ENCODE peak calls at places on chromosomes 2 and 18, in four cellular contexts. F is psoas muscle, I is A549, C is PC-3. U is an unnamed sample.

GRCh38 chr18:22550366-22550765 is 132.7 kb upstream of the CTAGE1 start:
- DNase-seq in F (no peak), I (no peak), C (no peak), U (no peak)

GRCh38 chr2:56816666-56817065 is 632.9 kb downstream of the CCDC85A start:
- DNase-seq in F (no peak), I (no peak), C (no peak), U (no peak)

GRCh38 chr18:13578400-13578799 is 148.0 kb downstream of the FAM210A start:
- DNase-seq in F (no peak), I (no peak), C (no peak), U (no peak)

GRCh38 chr2:45014016-45014702 is 4.9 kb upstream of the SIX2 start:
- DNase-seq in F (peak), I (peak), C (no peak), U (peak)

GRCh38 chr2:138182276-138182675 is 218.0 kb downstream of the HNMT start:
- DNase-seq in F (no peak), I (no peak), C (no peak), U (no peak)

GRCh38 chr2:73979686-73980085 is 5.0 kb upstream of the TET3 start:
- DNase-seq in F (no peak), I (no peak), C (peak), U (no peak)

GRCh38 chr2:18178736-18179349 is 300.4 kb downstream of the KCNS3 start:
- DNase-seq in F (no peak), I (peak), C (peak), U (peak)

GRCh38 chr2:145846986-145847385 is 1327.1 kb upstream of the ZEB2 start:
- DNase-seq in F (no peak), I (no peak), C (no peak), U (no peak)

GRCh38 chr2:231110551-231110950 is 14.3 kb downstream of the HTR2B start:
- DNase-seq in F (no peak), I (no peak), C (peak), U (no peak)

GRCh38 chr2:28392297-28393114 is at the start of gene FOSL2:
- DNase-seq in F (peak), I (peak), C (peak), U (peak)

GRCh38 chr2:2183135-2183534 is 147.9 kb downstream of the MYT1L start:
- DNase-seq in F (no peak), I (no peak), C (no peak), U (no peak)

GRCh38 chr18:76493213-76494107 is 1.6 kb downstream of the ZNF516 start:
- DNase-seq in F (no peak), I (peak), C (no peak), U (no peak)

GRCh38 chr2:160582481-160583161 is 89.0 kb upstream of the RBMS1 start:
- DNase-seq in F (no peak), I (no peak), C (peak), U (no peak)

GRCh38 chr2:72263043-72263780 is 115.5 kb upstream of the CYP26B1 start:
- DNase-seq in F (no peak), I (no peak), C (peak), U (no peak)

GRCh38 chr18:25067291-25068050 is 284.5 kb downstream of the ZNF521 start:
- DNase-seq in F (no peak), I (no peak), C (no peak), U (no peak)

GRCh38 chr2:13000644-13001375 is 284.1 kb downstream of the TRIB2 start:
- DNase-seq in F (no peak), I (no peak), C (no peak), U (peak)

GRCh38 chr18:55100817-55101457 is 141.7 kb upstream of the CCDC68 start:
- DNase-seq in F (no peak), I (peak), C (peak), U (no peak)

GRCh38 chr2:148658807-148659722 is 14.5 kb downstream of the EPC2 start:
- DNase-seq in F (no peak), I (no peak), C (peak), U (no peak)

GRCh38 chr2:152466925-152467676 is 132.1 kb downstream of the FMNL2 start:
- DNase-seq in F (no peak), I (no peak), C (peak), U (no peak)

GRCh38 chr2:183543731-183544130 is 419.5 kb downstream of the NUP35 start:
- DNase-seq in F (no peak), I (no peak), C (peak), U (no peak)

GRCh38 chr18:54257015-54257414 is 12.3 kb upstream of the POLI start:
- DNase-seq in F (no peak), I (no peak), C (no peak), U (no peak)

GRCh38 chr2:172373761-172374160 is 53.6 kb upstream of the ITGA6 start:
- DNase-seq in F (no peak), I (no peak), C (peak), U (no peak)

GRCh38 chr2:28681216-28681981 is 70.2 kb upstream of the PPP1CB start:
- DNase-seq in F (no peak), I (no peak), C (no peak), U (no peak)

GRCh38 chr2:64742678-64743077 is 89.0 kb upstream of the SERTAD2 start:
- DNase-seq in F (no peak), I (no peak), C (no peak), U (no peak)

GRCh38 chr2:100940766-100941645 is 61.1 kb upstream of the RPL31 start:
- DNase-seq in F (no peak), I (no peak), C (no peak), U (no peak)

GRCh38 chr2:25281581-25281980 is 60.1 kb downstream of the DNMT3A start:
- DNase-seq in F (peak), I (no peak), C (no peak), U (no peak)

GRCh38 chr2:141417246-141417797 is 713.5 kb downstream of the LRP1B start:
- DNase-seq in F (no peak), I (no peak), C (no peak), U (no peak)

GRCh38 chr2:55231546-55232083 is 478 bp downstream of the CLHC1 start:
- DNase-seq in F (no peak), I (peak), C (no peak), U (no peak)

GRCh38 chr2:191930205-191930604 is 83.3 kb upstream of the CAVIN2 start:
- DNase-seq in F (no peak), I (no peak), C (no peak), U (no peak)

GRCh38 chr2:234488913-234489451 is 7.9 kb downstream of the ARL4C start:
- DNase-seq in F (no peak), I (no peak), C (no peak), U (no peak)

GRCh38 chr2:204560902-204561301 is 15.6 kb downstream of the PARD3B start:
- DNase-seq in F (no peak), I (no peak), C (no peak), U (no peak)

GRCh38 chr2:191554240-191554639 is 123.7 kb upstream of the NABP1 start:
- DNase-seq in F (no peak), I (no peak), C (no peak), U (no peak)

GRCh38 chr18:21463718-21464117 is 136.8 kb downstream of the ESCO1 start:
- DNase-seq in F (no peak), I (no peak), C (no peak), U (no peak)
- H3K27ac ChIP-seq in F (no peak), I (no peak), C (no peak), U (peak)

GRCh38 chr2:84958135-84959044 is 12.6 kb upstream of the KCMF1 start:
- DNase-seq in F (no peak), I (peak), C (peak), U (no peak)
- H3K4me3 ChIP-seq in F (no peak), I (peak), C (peak), U (no peak)

GRCh38 chr18:62716679-62717058 is 1.3 kb downstream of the PHLPP1 start:
- DNase-seq in F (peak), I (peak), C (peak), U (peak)
- H3K27ac ChIP-seq in F (peak), I (peak), C (peak), U (peak)

DNA sequence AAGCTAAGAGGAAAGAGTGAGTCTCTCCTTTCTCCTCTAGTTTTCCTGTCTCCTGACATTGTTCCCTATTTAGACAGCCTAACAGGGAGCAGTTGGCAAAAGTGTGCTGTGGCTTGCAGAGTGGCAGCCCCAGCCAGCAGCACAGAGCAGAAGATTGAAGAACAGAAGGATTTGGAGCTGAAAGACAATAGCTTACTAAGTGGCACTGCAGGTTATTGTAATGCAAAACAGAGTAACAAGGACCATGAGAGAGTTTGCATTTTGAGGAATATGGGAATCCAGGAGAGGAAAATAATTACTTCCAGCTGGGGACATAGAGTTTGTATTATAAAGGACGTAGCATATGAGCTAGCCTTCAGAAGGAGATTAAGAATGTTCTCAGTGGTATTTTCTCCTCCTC is 342.4 kb downstream of the AKAIN1 start:
- DNase-seq in F (no peak), I (no peak), C (no peak), U (no peak)
- H3K4me3 ChIP-seq in F (no peak), I (no peak), C (no peak), U (no peak)